ENCODE peak calls at places on chromosomes 1 and 21, in six cellular contexts. I is choroid plexus epithelial cell; U is EL; T is non-pigmented ciliary epithelial cell; Y is CD4-positive, CD25-positive, alpha-beta regulatory T cell; V is fibroblast of mammary gland. A is an unnamed sample.

GRCh38 chr1:22653741-22654140 is 705 bp downstream of the C1QB start:
- DNase-seq in I (no peak), U (no peak), T (no peak), Y (no peak), V (no peak), A (no peak)

GRCh38 chr1:227883641-227884301 is 64.0 kb downstream of the WNT9A start:
- DNase-seq in I (no peak), U (no peak), T (no peak), Y (no peak), V (no peak), A (no peak)

GRCh38 chr21:44918581-44919033 is 2.1 kb downstream of the ITGB2 start:
- DNase-seq in I (no peak), U (no peak), T (no peak), Y (no peak), V (no peak), A (no peak)

GRCh38 chr1:16145988-16146887 is 9.6 kb downstream of the EPHA2 start:
- DNase-seq in I (peak), U (peak), T (no peak), Y (no peak), V (peak), A (peak)

GRCh38 chr1:195345149-195345548 is 1263.1 kb downstream of the KCNT2 start:
- DNase-seq in I (no peak), U (no peak), T (no peak), Y (no peak), V (no peak), A (no peak)

GRCh38 chr1:200242379-200243041 is 167.3 kb downstream of the ZNF281 start:
- DNase-seq in I (no peak), U (peak), T (no peak), Y (no peak), V (no peak), A (no peak)

GRCh38 chr1:115277276-115277675 is 60.8 kb downstream of the NGF start:
- DNase-seq in I (no peak), U (peak), T (no peak), Y (no peak), V (peak), A (peak)

GRCh38 chr1:226679303-226679702 is 59.8 kb downstream of the ITPKB start:
- DNase-seq in I (no peak), U (no peak), T (no peak), Y (no peak), V (no peak), A (no peak)

GRCh38 chr1:208866351-208866750 is 622.2 kb upstream of the PLXNA2 start:
- DNase-seq in I (no peak), U (no peak), T (no peak), Y (no peak), V (no peak), A (peak)

GRCh38 chr21:17540530-17540929 is 27.7 kb downstream of the CXADR start:
- DNase-seq in I (peak), U (no peak), T (no peak), Y (no peak), V (no peak), A (no peak)

GRCh38 chr1:24015226-24016210 is 35.4 kb upstream of the SRSF10 start:
- DNase-seq in I (peak), U (no peak), T (no peak), Y (no peak), V (peak), A (peak)

GRCh38 chr1:216422821-216423529 is at the start of gene USH2A:
- DNase-seq in I (no peak), U (no peak), T (no peak), Y (no peak), V (no peak), A (no peak)

GRCh38 chr1:230794871-230795645 is 47.9 kb downstream of the CAPN9 start:
- DNase-seq in I (no peak), U (no peak), T (no peak), Y (no peak), V (no peak), A (no peak)

GRCh38 chr1:90135306-90135705 is 140.4 kb downstream of the ZNF326 start:
- DNase-seq in I (no peak), U (no peak), T (no peak), Y (no peak), V (peak), A (no peak)

GRCh38 chr1:230163719-230164118 is 96.7 kb downstream of the GALNT2 start:
- DNase-seq in I (no peak), U (no peak), T (no peak), Y (no peak), V (no peak), A (no peak)

GRCh38 chr1:25544819-25545218 is 1.4 kb downstream of the LDLRAP1 start:
- DNase-seq in I (no peak), U (peak), T (no peak), Y (no peak), V (no peak), A (peak)

GRCh38 chr21:36647279-36648093 is 51.4 kb upstream of the SIM2 start:
- DNase-seq in I (peak), U (peak), T (peak), Y (no peak), V (peak), A (peak)

GRCh38 chr1:33606272-33606671 is 133.8 kb downstream of the ZSCAN20 start:
- DNase-seq in I (peak), U (no peak), T (no peak), Y (no peak), V (peak), A (no peak)

GRCh38 chr1:91120421-91120820 is 98.6 kb upstream of the ZNF644 start:
- DNase-seq in I (no peak), U (no peak), T (no peak), Y (no peak), V (peak), A (no peak)

GRCh38 chr1:111541721-111542120 is 38.3 kb upstream of the ADORA3 start:
- DNase-seq in I (peak), U (peak), T (no peak), Y (no peak), V (no peak), A (peak)

GRCh38 chr1:159933347-159933746 is 8.0 kb upstream of the TAGLN2 start:
- DNase-seq in I (no peak), U (no peak), T (no peak), Y (no peak), V (no peak), A (no peak)

GRCh38 chr1:46410156-46411009 is 16.3 kb downstream of the FAAH start:
- DNase-seq in I (peak), U (no peak), T (no peak), Y (no peak), V (peak), A (peak)

GRCh38 chr1:43970502-43970901 is 692 bp downstream of the DPH2 start:
- DNase-seq in I (no peak), U (no peak), T (no peak), Y (no peak), V (no peak), A (no peak)

GRCh38 chr1:76006234-76006633 is 68.3 kb upstream of the ST6GALNAC3 start:
- DNase-seq in I (peak), U (peak), T (no peak), Y (no peak), V (peak), A (peak)

GRCh38 chr1:24695202-24695974 is 49.9 kb upstream of the CLIC4 start:
- DNase-seq in I (no peak), U (no peak), T (no peak), Y (no peak), V (no peak), A (no peak)

GRCh38 chr1:85573348-85573747 is 7.2 kb upstream of the CCN1 start:
- DNase-seq in I (no peak), U (peak), T (no peak), Y (no peak), V (no peak), A (no peak)

GRCh38 chr1:116847688-116848531 is 61.8 kb upstream of the PTGFRN start:
- DNase-seq in I (peak), U (peak), T (no peak), Y (peak), V (peak), A (peak)

GRCh38 chr1:67441183-67441582 is 11.0 kb upstream of the SERBP1 start:
- DNase-seq in I (peak), U (peak), T (no peak), Y (no peak), V (peak), A (peak)

GRCh38 chr21:18403685-18404084 is at the start of gene TMPRSS15:
- DNase-seq in I (peak), U (no peak), T (no peak), Y (no peak), V (no peak), A (peak)

GRCh38 chr1:54168206-54168965 is 15.6 kb upstream of the CDCP2 start:
- DNase-seq in I (no peak), U (no peak), T (no peak), Y (no peak), V (no peak), A (no peak)

GRCh38 chr1:3005771-3006170 is 15.5 kb upstream of the ACTRT2 start:
- DNase-seq in I (no peak), U (no peak), T (no peak), Y (no peak), V (no peak), A (no peak)

GRCh38 chr1:182198006-182198605 is 136.6 kb upstream of the ZNF648 start:
- DNase-seq in I (no peak), U (no peak), T (no peak), Y (no peak), V (peak), A (no peak)

GRCh38 chr1:36937371-36937770 is 96.9 kb downstream of the GRIK3 start:
- DNase-seq in I (no peak), U (no peak), T (no peak), Y (no peak), V (no peak), A (no peak)

GRCh38 chr1:227725036-227725435 is 10.1 kb downstream of the JMJD4 start:
- DNase-seq in I (no peak), U (no peak), T (no peak), Y (no peak), V (no peak), A (peak)

GRCh38 chr1:23496490-23497181 is 12.7 kb upstream of the ASAP3 start:
- DNase-seq in I (no peak), U (no peak), T (no peak), Y (no peak), V (no peak), A (no peak)

GRCh38 chr1:40708750-40709099 is 17.2 kb downstream of the NFYC start:
- DNase-seq in I (peak), U (peak), T (peak), Y (no peak), V (peak), A (peak)

GRCh38 chr1:244196890-244197289 is 145.8 kb downstream of the ZBTB18 start:
- DNase-seq in I (no peak), U (no peak), T (no peak), Y (no peak), V (no peak), A (no peak)